ENCODE peak calls at places on chromosome 21, in nine cellular contexts. B is heart left ventricle, S is body of pancreas, P is A549, D is right lobe of liver, G is IMR-90, O is gastrocnemius medialis, N is HCT116, E is upper lobe of left lung. I is an unnamed sample.

GRCh38 chr21:42044871-42045495 is 26.1 kb upstream of the UMODL1 start:
- ATAC-seq in B (no peak), S (no peak), N (no peak), D (no peak), O (no peak), E (no peak), P (no peak), G (no peak), I (no peak)

GRCh38 chr21:34202553-34203332 is 129.4 kb downstream of the MRPS6 start:
- ATAC-seq in S (peak; percentile 19), D (peak; percentile 70), E (peak; percentile 35), N (peak; percentile 44), B (no peak), P (peak; percentile 40), G (no peak), O (peak; percentile 27), I (peak; percentile 24)

GRCh38 chr21:31908106-31909031 is 35.5 kb downstream of the HUNK start:
- ATAC-seq in B (no peak), E (peak; percentile 69), D (no peak), O (no peak), G (peak; percentile 71), S (peak; percentile 84), N (no peak), P (no peak), I (no peak)

GRCh38 chr21:32524010-32524719 is 61.2 kb downstream of the TCP10L start:
- ATAC-seq in N (no peak), G (no peak), E (no peak), O (peak; percentile 40), S (peak; percentile 47), P (no peak), B (peak; percentile 43), D (peak; percentile 52), I (peak; percentile 49)

GRCh38 chr21:33236013-33236686 is 6.4 kb downstream of the IFNAR2 start:
- ATAC-seq in N (no peak), O (no peak), G (no peak), B (no peak), P (no peak), E (peak; percentile 22), S (no peak), D (peak; percentile 27), I (no peak)

GRCh38 chr21:32886339-32886738 is 114.8 kb upstream of the PAXBP1 start:
- ATAC-seq in B (no peak), E (no peak), O (no peak), S (no peak), D (peak; percentile 16), N (no peak), P (peak; percentile 66), G (no peak), I (no peak)

GRCh38 chr21:41605178-41605933 is 97.4 kb upstream of the TMPRSS2 start:
- ATAC-seq in E (peak; percentile 17), S (peak; percentile 45), G (no peak), B (no peak), O (no peak), N (no peak), P (no peak), D (peak; percentile 67), I (no peak)

GRCh38 chr21:36856643-36857042 is 109.8 kb downstream of the HLCS start:
- ATAC-seq in P (no peak), D (no peak), B (no peak), N (no peak), E (no peak), G (no peak), O (no peak), S (no peak), I (no peak)

GRCh38 chr21:39003982-39004775 is 179.1 kb downstream of the PSMG1 start:
- ATAC-seq in O (peak; percentile 15), B (no peak), N (no peak), G (peak; percentile 28), E (peak; percentile 56), P (no peak), D (peak; percentile 4), S (peak; percentile 27), I (peak; percentile 45)

GRCh38 chr21:41828884-41829360 is 50.2 kb downstream of the PRDM15 start:
- ATAC-seq in S (no peak), D (no peak), B (no peak), P (no peak), E (no peak), N (no peak), G (no peak), O (no peak), I (no peak)

GRCh38 chr21:18951291-18952038 is 547.9 kb upstream of the TMPRSS15 start:
- ATAC-seq in E (no peak), G (no peak), S (peak; percentile 56), B (no peak), P (no peak), N (no peak), D (peak; percentile 55), O (no peak), I (no peak)

GRCh38 chr21:31185663-31186062 is 147.4 kb upstream of the KRTAP19-8 start:
- ATAC-seq in N (no peak), D (no peak), B (no peak), E (no peak), O (no peak), G (no peak), S (no peak), P (no peak), I (no peak)

GRCh38 chr21:41751621-41752020 is 15.2 kb downstream of the RIPK4 start:
- ATAC-seq in O (no peak), E (peak; percentile 60), B (no peak), G (peak; percentile 8), D (peak; percentile 28), N (no peak), P (no peak), S (peak; percentile 41), I (no peak)

GRCh38 chr21:33019885-33020557 is 5.7 kb upstream of the OLIG2 start:
- ATAC-seq in B (no peak), N (no peak), O (no peak), D (peak; percentile 10), P (no peak), S (no peak), G (no peak), E (no peak), I (no peak)

GRCh38 chr21:36909423-36909822 is 57.0 kb downstream of the HLCS start:
- ATAC-seq in B (no peak), N (peak; percentile 43), E (no peak), D (no peak), S (no peak), P (peak; percentile 81), O (no peak), G (peak; percentile 4), I (no peak)

GRCh38 chr21:41899431-41900202 is 20.5 kb upstream of the PRDM15 start:
- ATAC-seq in E (no peak), O (no peak), G (no peak), N (no peak), D (no peak), B (no peak), P (no peak), S (no peak), I (no peak)

DNA sequence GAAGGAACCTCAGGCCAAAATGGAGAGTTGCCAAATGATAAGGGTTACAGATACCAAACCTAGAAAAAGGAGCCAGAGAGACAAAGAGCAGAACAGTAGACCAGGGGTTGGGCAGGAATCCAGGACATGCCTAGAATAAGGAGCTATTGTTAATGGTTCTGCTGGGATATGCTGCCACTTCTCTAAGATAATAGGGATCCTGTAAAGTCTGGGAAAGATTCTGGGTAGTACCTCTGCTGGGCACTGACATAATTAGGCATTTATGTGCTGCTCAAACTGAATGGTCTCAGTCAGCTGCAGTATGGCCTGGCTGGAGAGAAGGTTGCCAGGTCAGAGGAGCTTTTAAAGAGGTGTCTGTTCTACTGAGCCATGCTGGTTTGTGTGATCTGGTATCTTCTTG is 19.9 kb upstream of the NRIP1 start:
- ATAC-seq in G (no peak), B (no peak), S (peak; percentile 52), D (peak; percentile 47), E (no peak), N (no peak), P (no peak), O (no peak), I (no peak)
- TF ChIP-seq POLR2A in G (no peak), B (no peak), S (no peak), D (no peak), E (no peak), N (no peak), P (no peak), O (no peak), I (no peak)

GRCh38 chr21:25573409-25574206 is 33.7 kb downstream of the MRPL39 start:
- ATAC-seq in D (no peak), G (peak; percentile 93), S (peak; percentile 55), N (peak; percentile 60), P (peak; percentile 67), E (no peak), B (no peak), O (no peak), I (no peak)

GRCh38 chr21:25571726-25572121 is 35.6 kb downstream of the MRPL39 start:
- ATAC-seq in G (no peak), S (no peak), P (no peak), E (no peak), D (no peak), B (no peak), N (no peak), O (no peak), I (no peak)

GRCh38 chr21:25569084-25569483 is 38.2 kb downstream of the MRPL39 start:
- ATAC-seq in G (no peak), S (no peak), O (no peak), E (no peak), N (no peak), P (no peak), B (no peak), D (no peak), I (no peak)

GRCh38 chr21:25569711-25570110 is 37.6 kb downstream of the MRPL39 start:
- ATAC-seq in N (no peak), P (no peak), E (no peak), G (no peak), O (no peak), D (no peak), S (no peak), B (no peak), I (no peak)

GRCh38 chr21:25572895-25573310 is 34.4 kb downstream of the MRPL39 start:
- ATAC-seq in N (no peak), G (no peak), D (no peak), P (no peak), S (peak; percentile 40), E (no peak), B (no peak), O (no peak), I (no peak)
- TF ChIP-seq POLR2A in N (no peak), G (no peak), D (no peak), P (no peak), S (no peak), E (no peak), B (no peak), O (no peak), I (no peak)

GRCh38 chr21:45332415-45332814 is 44.7 kb upstream of the POFUT2 start:
- ATAC-seq in S (no peak), E (no peak), P (no peak), N (no peak), B (no peak), G (no peak), O (no peak), D (no peak), I (no peak)
- TF ChIP-seq POLR2A in S (no peak), E (no peak), P (no peak), N (no peak), B (no peak), G (no peak), O (no peak), D (no peak), I (no peak)

DNA sequence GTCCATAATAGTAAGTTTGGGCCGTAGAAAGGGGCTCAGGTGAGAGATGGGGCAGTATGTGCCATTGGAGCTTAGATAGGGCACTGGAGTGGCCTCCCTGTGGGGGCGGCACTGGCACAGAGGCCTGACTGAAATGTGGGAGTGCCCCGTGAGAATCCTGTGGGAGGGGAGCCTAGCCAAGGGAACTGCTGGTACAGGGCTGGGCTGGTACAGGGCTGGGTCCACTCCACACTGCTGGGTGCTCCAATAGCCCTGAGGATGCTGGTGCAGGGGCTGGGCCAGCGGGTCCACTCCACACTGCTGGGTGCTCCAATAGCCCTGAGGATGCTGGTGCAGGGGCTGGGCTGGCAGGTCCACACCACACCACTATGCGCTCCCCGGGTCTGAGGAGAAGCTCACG is 44.8 kb upstream of the PWP2 start:
- ATAC-seq in S (no peak), B (no peak), G (no peak), E (peak; percentile 20), N (no peak), O (no peak), D (no peak), P (peak; percentile 46), I (no peak)
- TF ChIP-seq POLR2A in S (no peak), B (no peak), G (no peak), E (no peak), N (no peak), O (no peak), D (no peak), P (no peak), I (no peak)

I was measured in gastroesophageal sphincter.